ENCODE peak calls at places on chromosomes 13 and 19, in eight cellular contexts. U, I, R, N, Y, W, K and X are unnamed samples.

GRCh38 chr13:88751994-88752393 is 1080.8 kb downstream of the SLITRK5 start:
- DNase-seq in U (no peak), I (no peak), R (no peak), N (no peak), Y (no peak), W (no peak), K (no peak), X (no peak)

GRCh38 chr19:16463991-16464575 is 7.7 kb downstream of the EPS15L1 start:
- DNase-seq in U (no peak), I (no peak), R (no peak), N (peak; percentile 28), Y (no peak), W (peak; percentile 68), K (no peak), X (no peak)

GRCh38 chr19:54001496-54001895 is 10.1 kb downstream of the CACNG6 start:
- DNase-seq in U (no peak), I (no peak), R (no peak), N (no peak), Y (no peak), W (no peak), K (no peak), X (no peak)

GRCh38 chr13:106028916-106029315 is 506.5 kb downstream of the EFNB2 start:
- DNase-seq in U (no peak), I (no peak), R (no peak), N (peak; percentile 25), Y (no peak), W (no peak), K (no peak), X (no peak)

GRCh38 chr13:111319998-111320911 is at the start of gene TEX29:
- DNase-seq in U (no peak), I (no peak), R (no peak), N (no peak), Y (no peak), W (no peak), K (no peak), X (no peak)

GRCh38 chr19:49403404-49404187 is 15.5 kb downstream of the KASH5 start:
- DNase-seq in U (no peak), I (no peak), R (no peak), N (no peak), Y (no peak), W (no peak), K (no peak), X (peak; percentile 50)

GRCh38 chr13:113623491-113624234 is 34.3 kb downstream of the ATP4B start:
- DNase-seq in U (no peak), I (no peak), R (no peak), N (peak; percentile 25), Y (no peak), W (no peak), K (peak; percentile 37), X (no peak)

GRCh38 chr19:45251452-45252354 is 632 bp downstream of the MARK4 start:
- DNase-seq in U (no peak), I (peak; percentile 70), R (no peak), N (no peak), Y (no peak), W (peak; percentile 18), K (no peak), X (peak; percentile 31)

GRCh38 chr13:23512762-23513395 is 57.3 kb upstream of the TNFRSF19 start:
- DNase-seq in U (no peak), I (no peak), R (no peak), N (no peak), Y (no peak), W (no peak), K (no peak), X (no peak)

GRCh38 chr13:50998326-50998725 is 88.7 kb downstream of the RNASEH2B start:
- DNase-seq in U (no peak), I (no peak), R (no peak), N (no peak), Y (no peak), W (no peak), K (no peak), X (no peak)

GRCh38 chr13:45084515-45084914 is 35.8 kb upstream of the GTF2F2 start:
- DNase-seq in U (no peak), I (no peak), R (no peak), N (no peak), Y (no peak), W (no peak), K (no peak), X (no peak)

GRCh38 chr13:51785592-51786424 is 18.2 kb downstream of the DHRS12 start:
- DNase-seq in U (no peak), I (no peak), R (peak; percentile 77), N (peak; percentile 69), Y (no peak), W (no peak), K (no peak), X (no peak)

GRCh38 chr13:43240278-43240677 is 216.9 kb downstream of the DNAJC15 start:
- DNase-seq in U (no peak), I (peak; percentile 55), R (no peak), N (no peak), Y (no peak), W (no peak), K (no peak), X (no peak)

GRCh38 chr13:100668408-100668807 is 6.2 kb downstream of the TMTC4 start:
- DNase-seq in U (no peak), I (no peak), R (no peak), N (no peak), Y (no peak), W (no peak), K (no peak), X (no peak)

GRCh38 chr19:18879579-18880373 is 16.2 kb downstream of the CERS1 start:
- DNase-seq in U (no peak), I (no peak), R (peak; percentile 35), N (peak; percentile 22), Y (no peak), W (peak; percentile 55), K (no peak), X (peak; percentile 52)

GRCh38 chr13:113121183-113121927 is 1.2 kb upstream of the F10 start:
- DNase-seq in U (no peak), I (no peak), R (peak; percentile 1), N (no peak), Y (no peak), W (no peak), K (peak; percentile 33), X (no peak)

DNA sequence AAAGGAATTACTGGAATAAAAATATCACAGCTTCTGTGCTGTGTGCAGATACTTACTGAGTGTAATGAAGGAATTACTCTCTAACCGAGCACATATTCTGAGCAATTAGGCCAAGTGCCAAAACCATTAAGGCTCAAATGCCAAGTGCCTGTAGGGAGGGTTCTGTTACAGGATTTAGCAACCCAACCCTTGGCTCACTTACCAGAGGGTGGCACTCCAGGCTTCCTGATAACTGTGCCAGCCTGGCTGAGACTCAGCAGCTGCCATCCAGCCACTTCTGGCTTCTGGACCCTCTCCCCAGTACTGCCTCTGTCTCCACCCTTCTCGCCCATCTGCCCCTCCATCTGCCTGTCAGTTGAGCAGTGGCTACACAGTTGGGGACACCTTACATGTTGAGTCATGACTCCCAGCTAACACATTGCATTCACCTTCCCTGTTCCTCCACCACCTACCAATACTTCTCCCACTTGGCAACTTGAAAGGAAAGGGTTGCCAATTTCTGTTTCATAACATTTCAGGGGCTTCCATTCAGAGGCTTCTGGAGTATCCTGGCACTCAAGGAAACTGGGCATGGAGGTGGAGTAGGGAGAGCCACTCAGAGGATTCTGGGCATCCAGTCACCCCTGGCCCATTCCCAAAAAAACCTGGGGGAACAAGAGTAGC is 110.5 kb downstream of the COG6 start:
- DNase-seq in U (no peak), I (no peak), R (peak; percentile 49), N (no peak), Y (no peak), W (peak; percentile 16), K (no peak), X (peak; percentile 52)
- TF ChIP-seq CTCF in U (no peak), I (peak; percentile 7), R (peak; percentile 23), N (peak; percentile 56), Y (peak; percentile 41), W (no peak), K (no peak), X (peak; percentile 31)

DNA sequence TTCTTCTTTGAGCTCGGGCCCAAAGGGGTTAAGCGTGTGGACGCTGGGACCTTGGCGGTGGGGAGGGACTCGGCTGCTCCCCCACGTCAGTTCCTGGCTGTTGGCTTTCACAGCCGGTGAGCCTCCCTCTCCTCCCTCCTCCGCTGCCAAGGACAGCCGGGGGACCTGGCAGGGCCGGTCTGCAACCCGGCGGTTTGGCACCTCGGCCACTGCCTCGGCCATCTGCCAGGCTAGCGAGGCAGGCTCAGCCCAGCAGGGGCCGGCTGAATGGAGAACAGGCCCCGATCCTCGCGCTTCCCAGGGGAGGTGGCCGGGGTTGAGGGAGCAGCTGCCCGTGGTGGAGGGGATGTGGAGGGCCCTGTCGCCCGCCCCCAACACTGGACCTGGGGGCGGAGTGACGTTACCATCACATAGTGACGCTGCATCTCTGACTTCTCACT is 5.0 kb downstream of the TLE5 start:
- DNase-seq in U (no peak), I (no peak), R (peak; percentile 96), N (no peak), Y (no peak), W (no peak), K (peak; percentile 95), X (no peak)
- TF ChIP-seq CTCF in U (no peak), I (no peak), R (peak; percentile 60), N (no peak), Y (no peak), W (no peak), K (peak; percentile 19), X (no peak)

GRCh38 chr13:104314926-104315535 is 1248.8 kb upstream of the SLC10A2 start:
- DNase-seq in U (no peak), I (no peak), R (no peak), N (no peak), Y (no peak), W (no peak), K (no peak), X (no peak)

GRCh38 chr13:104315606-104316005 is 1249.4 kb upstream of the SLC10A2 start:
- DNase-seq in U (no peak), I (no peak), R (no peak), N (peak; percentile 16), Y (no peak), W (peak; percentile 15), K (no peak), X (no peak)

GRCh38 chr13:104321756-104322155 is 1255.5 kb upstream of the SLC10A2 start:
- DNase-seq in U (no peak), I (no peak), R (no peak), N (no peak), Y (no peak), W (no peak), K (no peak), X (no peak)

GRCh38 chr13:104320446-104320845 is 1254.2 kb upstream of the SLC10A2 start:
- DNase-seq in U (no peak), I (no peak), R (no peak), N (no peak), Y (no peak), W (no peak), K (no peak), X (no peak)

GRCh38 chr13:104318121-104318520 is 1251.9 kb upstream of the SLC10A2 start:
- DNase-seq in U (no peak), I (no peak), R (no peak), N (no peak), Y (no peak), W (peak; percentile 9), K (no peak), X (no peak)
- TF ChIP-seq CTCF in U (no peak), I (no peak), R (peak; percentile 27), N (no peak), Y (no peak), W (peak; percentile 22), K (no peak), X (no peak)

DNA sequence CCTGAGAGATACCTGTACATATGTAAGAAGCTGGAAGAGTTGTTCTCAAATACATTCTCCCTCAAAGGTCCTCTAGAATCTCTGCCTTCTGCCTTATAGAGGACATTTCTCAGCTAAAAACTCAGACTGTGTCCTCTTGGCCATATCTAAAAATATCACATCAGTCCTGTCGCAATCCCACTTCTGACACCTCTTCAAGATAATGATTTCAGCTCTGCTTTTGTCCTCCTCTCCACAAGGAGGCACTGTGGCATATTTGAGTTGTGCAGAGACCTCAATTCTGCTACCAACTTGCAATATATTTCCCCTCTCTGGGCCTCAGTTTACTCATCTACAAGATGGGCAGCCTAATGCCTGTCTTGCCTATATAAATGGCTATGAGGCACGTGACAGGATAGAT is 16.6 kb downstream of the ADAMTS10 start:
- DNase-seq in U (no peak), I (no peak), R (no peak), N (no peak), Y (no peak), W (no peak), K (no peak), X (no peak)
- TF ChIP-seq CTCF in U (no peak), I (no peak), R (no peak), N (peak; percentile 60), Y (peak; percentile 11), W (no peak), K (no peak), X (peak; percentile 16)